ENCODE peak calls at places on chromosomes 4 and X, in nine cellular contexts. L, O, M, F, T, A, Y, J and U are unnamed samples. For H3K27me3, the result is how much of the 10 kb centered on the place peaks cover.

GRCh38 chr4:15291133-15291532 is 136.7 kb upstream of the C1QTNF7 start:
- DNase-seq in L (no peak), O (no peak), M (no peak), F (no peak), T (peak), A (no peak), Y (no peak), J (no peak), U (no peak)

GRCh38 chr4:185282968-185283367 is 73.6 kb downstream of the SNX25 start:
- DNase-seq in L (no peak), O (no peak), M (no peak), F (no peak), T (no peak), A (peak), Y (no peak), J (no peak), U (peak)

GRCh38 chrX:113400193-113400704 is 559.6 kb upstream of the AMOT start:
- DNase-seq in L (peak), O (no peak), M (no peak), F (no peak), T (peak), A (no peak), Y (no peak), J (no peak), U (no peak)

GRCh38 chr4:69126030-69126429 is 29.8 kb downstream of the UGT2B7 start:
- DNase-seq in L (no peak), O (no peak), M (no peak), F (no peak), T (no peak), A (no peak), Y (no peak), J (no peak), U (no peak)

GRCh38 chr4:35963969-35964515 is 280.3 kb downstream of the ARAP2 start:
- DNase-seq in L (peak), O (no peak), M (no peak), F (no peak), T (peak), A (no peak), Y (no peak), J (no peak), U (no peak)

GRCh38 chrX:50812995-50813842 is 775 bp downstream of the SHROOM4 start:
- DNase-seq in L (peak), O (no peak), M (peak), F (peak), T (peak), A (peak), Y (peak), J (peak), U (peak)

GRCh38 chrX:12898073-12898472 is 8.3 kb upstream of the TLR8 start:
- DNase-seq in L (no peak), O (no peak), M (no peak), F (no peak), T (no peak), A (no peak), Y (no peak), J (no peak), U (no peak)

GRCh38 chr4:14827111-14827510 is 175.2 kb upstream of the CPEB2 start:
- DNase-seq in L (no peak), O (no peak), M (no peak), F (no peak), T (no peak), A (peak), Y (no peak), J (peak), U (no peak)

GRCh38 chr4:30755306-30755705 is 35.1 kb downstream of the PCDH7 start:
- DNase-seq in L (no peak), O (no peak), M (no peak), F (no peak), T (no peak), A (no peak), Y (no peak), J (no peak), U (no peak)

GRCh38 chrX:134646170-134646569 is 12.1 kb downstream of the PLAC1 start:
- DNase-seq in L (no peak), O (no peak), M (no peak), F (no peak), T (no peak), A (no peak), Y (no peak), J (no peak), U (no peak)

GRCh38 chrX:40107291-40108083 is 9.7 kb upstream of the BCOR start:
- DNase-seq in L (no peak), O (no peak), M (peak), F (no peak), T (no peak), A (no peak), Y (peak), J (peak), U (no peak)

GRCh38 chr4:68732653-68733466 is 62.4 kb upstream of the UGT2B15 start:
- DNase-seq in L (no peak), O (no peak), M (peak), F (no peak), T (no peak), A (no peak), Y (no peak), J (no peak), U (no peak)

DNA sequence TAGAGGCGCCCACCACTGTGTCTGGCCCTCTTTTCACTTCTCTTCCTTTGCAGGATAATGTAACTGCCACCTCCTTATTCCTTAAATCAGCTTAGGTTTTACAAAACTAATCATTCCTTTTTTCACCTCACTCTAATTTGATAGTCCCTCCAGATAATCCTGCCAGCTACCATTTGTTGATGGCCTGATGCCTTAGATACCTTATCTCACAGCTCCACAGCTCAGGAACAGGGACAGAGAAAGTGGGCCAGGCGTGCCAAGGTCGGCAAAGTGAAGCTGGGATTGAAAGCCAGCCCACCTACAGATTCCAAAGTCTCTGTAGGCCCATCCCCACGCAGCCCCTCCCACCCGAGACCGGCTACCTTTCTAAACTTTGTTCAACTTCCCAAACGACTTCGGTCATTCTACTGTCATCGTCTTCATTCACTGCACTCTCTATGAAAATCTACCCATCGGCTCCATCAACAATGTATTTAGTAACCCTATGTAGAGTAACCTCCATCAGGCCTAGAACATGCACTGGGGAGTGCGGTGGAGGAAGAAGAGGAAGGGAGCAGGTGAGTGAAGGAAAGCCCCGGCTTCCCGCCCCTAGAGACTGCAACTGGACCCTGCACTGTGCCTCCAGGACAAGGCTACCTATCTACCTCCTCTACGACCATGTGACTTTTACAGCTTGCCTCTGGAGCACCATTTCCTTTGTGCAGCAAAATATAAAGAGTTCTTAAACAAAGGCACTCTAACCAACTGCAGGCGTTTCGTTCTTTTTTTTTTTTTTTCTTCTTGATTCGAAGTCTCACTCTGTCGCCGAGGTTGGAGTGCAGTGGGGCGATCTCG is 1.5 kb downstream of the CASP6 start:
- DNase-seq in L (no peak), O (no peak), M (peak), F (no peak), T (peak), A (peak), Y (no peak), J (no peak), U (no peak)
- H3K27ac ChIP-seq in L (peak), O (no peak), M (peak), F (peak), T (no peak), A (peak), Y (peak), J (peak), U (peak)

GRCh38 chrX:129658429-129658828 is 3.7 kb upstream of the APLN start:
- DNase-seq in L (no peak), O (no peak), M (no peak), F (no peak), T (no peak), A (no peak), Y (no peak), J (no peak), U (no peak)

GRCh38 chrX:129661369-129661768 is 6.6 kb upstream of the APLN start:
- DNase-seq in L (no peak), O (no peak), M (peak), F (no peak), T (no peak), A (no peak), Y (no peak), J (no peak), U (no peak)

GRCh38 chrX:129659861-129660260 is 5.1 kb upstream of the APLN start:
- DNase-seq in L (no peak), O (no peak), M (no peak), F (no peak), T (no peak), A (no peak), Y (no peak), J (no peak), U (no peak)

GRCh38 chrX:129655547-129656248 is 942 bp upstream of the APLN start:
- DNase-seq in L (no peak), O (no peak), M (peak), F (peak), T (peak), A (no peak), Y (no peak), J (no peak), U (no peak)

GRCh38 chrX:129659137-129659536 is 4.4 kb upstream of the APLN start:
- DNase-seq in L (no peak), O (no peak), M (no peak), F (no peak), T (no peak), A (no peak), Y (no peak), J (no peak), U (no peak)
- H3K27me3 ChIP-seq in L (under half), O (under half), M (under half), F (under half), T (under half), A (under half), Y (under half), J (under half), U (under half)

DNA sequence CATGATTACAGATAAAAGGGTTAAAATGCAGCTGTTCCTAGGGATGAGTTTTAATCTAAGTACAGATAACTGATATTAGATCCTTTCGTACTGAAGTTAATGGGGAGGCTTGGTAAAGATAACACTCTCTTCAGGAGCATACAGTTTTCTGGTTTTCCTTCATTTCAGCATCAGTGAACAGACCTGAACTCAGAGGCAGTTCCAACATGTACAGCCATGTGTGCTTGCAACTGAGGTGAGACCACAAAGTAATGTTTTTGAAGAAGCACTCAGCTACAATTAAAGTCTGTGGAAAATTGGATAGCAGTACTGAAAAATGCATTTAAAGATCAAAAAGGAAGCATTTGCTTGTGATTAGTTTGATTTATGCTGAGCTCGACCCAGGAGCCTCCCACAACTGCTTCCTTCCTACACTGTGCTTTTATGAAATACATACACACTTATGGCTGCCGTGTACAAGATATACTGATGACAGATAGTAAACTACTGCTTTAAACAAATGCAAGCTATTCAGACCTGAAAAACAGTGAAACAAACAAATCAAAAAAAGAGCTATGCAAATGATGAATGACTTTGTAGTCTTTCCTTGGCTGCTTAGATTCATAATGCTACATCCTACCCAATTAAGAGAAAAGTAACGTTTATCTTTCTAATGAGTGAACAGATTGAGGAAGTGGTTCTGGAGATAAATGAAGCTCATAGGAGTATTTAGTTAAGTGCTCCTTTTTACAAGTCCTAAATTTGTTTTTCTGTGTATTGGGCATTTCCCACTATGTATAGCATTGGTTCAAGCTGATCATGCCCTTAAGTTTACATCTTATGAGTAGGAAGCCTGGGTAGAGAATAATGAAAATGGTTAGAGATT is 68.4 kb downstream of the PDLIM5 start:
- DNase-seq in L (no peak), O (no peak), M (no peak), F (no peak), T (no peak), A (no peak), Y (no peak), J (no peak), U (no peak)
- H3K27ac ChIP-seq in L (no peak), O (no peak), M (no peak), F (peak), T (no peak), A (no peak), Y (no peak), J (peak), U (peak)

GRCh38 chr4:42151568-42152506 is 618 bp downstream of the BEND4 start:
- DNase-seq in L (no peak), O (no peak), M (no peak), F (no peak), T (no peak), A (no peak), Y (no peak), J (no peak), U (no peak)

GRCh38 chr4:42149004-42149403 is 3.5 kb downstream of the BEND4 start:
- DNase-seq in L (no peak), O (no peak), M (no peak), F (no peak), T (no peak), A (no peak), Y (no peak), J (no peak), U (no peak)

GRCh38 chr4:42150653-42151567 is 1.5 kb downstream of the BEND4 start:
- DNase-seq in L (no peak), O (no peak), M (no peak), F (peak), T (peak), A (no peak), Y (no peak), J (no peak), U (no peak)

GRCh38 chr4:42152507-42153504 is at the start of gene BEND4:
- DNase-seq in L (no peak), O (no peak), M (no peak), F (no peak), T (no peak), A (no peak), Y (no peak), J (no peak), U (no peak)

GRCh38 chr4:42148453-42148852 is 4.0 kb downstream of the BEND4 start:
- DNase-seq in L (no peak), O (no peak), M (no peak), F (no peak), T (no peak), A (no peak), Y (no peak), J (no peak), U (no peak)
- H3K27me3 ChIP-seq in L (under half), O (under half), M (under half), F (under half), T (under half), A (under half), Y (half or more), J (half or more), U (under half)

DNA sequence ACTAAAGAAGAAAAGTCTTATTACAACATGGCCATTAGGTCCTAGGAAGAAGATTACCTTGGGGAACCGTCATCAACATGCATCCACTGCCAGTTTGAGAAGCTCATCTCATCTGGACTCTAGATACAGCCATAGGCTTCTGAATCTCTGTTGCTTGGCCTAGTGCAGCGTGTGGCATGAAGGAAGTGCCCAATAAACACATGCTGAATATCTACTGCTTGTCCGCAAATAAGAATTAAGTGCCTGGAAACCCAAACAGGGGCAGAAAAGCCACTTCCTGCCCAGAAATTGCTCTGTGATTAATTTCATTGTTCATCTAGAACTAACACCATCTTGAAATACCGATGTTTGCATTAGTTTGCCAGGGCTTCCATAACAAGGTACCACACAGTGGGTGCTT is 241.1 kb upstream of the KLF3 start:
- DNase-seq in L (no peak), O (no peak), M (no peak), F (no peak), T (no peak), A (no peak), Y (no peak), J (no peak), U (no peak)
- H3K27ac ChIP-seq in L (no peak), O (no peak), M (no peak), F (no peak), T (no peak), A (no peak), Y (no peak), J (no peak), U (no peak)

GRCh38 chrX:25016361-25016671 is 551 bp upstream of the ARX start:
- DNase-seq in L (no peak), O (no peak), M (no peak), F (no peak), T (no peak), A (no peak), Y (no peak), J (no peak), U (no peak)
- H3K27me3 ChIP-seq in L (half or more), O (half or more), M (under half), F (half or more), T (under half), A (half or more), Y (half or more), J (half or more), U (under half)